ENCODE peak calls at places on chromosomes 2 and 18, in five cellular contexts. P, Z, Y, A and B are unnamed samples.

GRCh38 chr18:9711361-9712129 is 3.4 kb downstream of the RAB31 start:
- DNase-seq in Y (peak), Z (no peak), A (no peak), P (no peak), B (no peak)

GRCh38 chr2:187435078-187435477 is 13.0 kb downstream of the CALCRL start:
- DNase-seq in A (no peak), Z (no peak), Y (no peak), P (no peak), B (peak)

GRCh38 chr2:53460347-53460746 is 307.3 kb upstream of the CHAC2 start:
- DNase-seq in Z (no peak), A (no peak), Y (no peak), P (peak), B (peak)

GRCh38 chr2:222861411-222862067 is 703 bp downstream of the ACSL3 start:
- DNase-seq in P (peak), A (peak), Z (no peak), Y (peak), B (peak)

GRCh38 chr2:38261569-38262513 is 115.2 kb downstream of the ATL2 start:
- DNase-seq in P (no peak), A (no peak), Z (no peak), Y (no peak), B (no peak)

GRCh38 chr18:63562284-63562683 is 20.1 kb downstream of the SERPINB12 start:
- DNase-seq in Z (no peak), A (no peak), P (no peak), Y (no peak), B (no peak)

GRCh38 chr2:166361351-166362153 is 14.2 kb downstream of the SCN9A start:
- DNase-seq in Z (peak), A (no peak), P (no peak), Y (no peak), B (peak)

GRCh38 chr18:34322365-34323289 is 97.9 kb upstream of the NOL4 start:
- DNase-seq in Y (no peak), P (peak), A (no peak), Z (peak), B (peak)

GRCh38 chr2:241073166-241074064 is 28.7 kb downstream of the MTERF4 start:
- DNase-seq in Y (peak), A (no peak), Z (no peak), P (no peak), B (no peak)

GRCh38 chr2:4585057-4585635 is 881.8 kb downstream of the DCDC2C start:
- DNase-seq in Y (no peak), A (no peak), Z (no peak), P (no peak), B (no peak)

GRCh38 chr2:187842978-187843847 is 289.0 kb upstream of the TFPI start:
- DNase-seq in P (no peak), A (no peak), Y (no peak), Z (peak), B (peak)

GRCh38 chr18:8701546-8702118 is 3.7 kb upstream of the MTCL1 start:
- DNase-seq in Z (no peak), P (no peak), A (no peak), Y (peak), B (no peak)

GRCh38 chr2:191032588-191033429 is 18.8 kb upstream of the STAT1 start:
- DNase-seq in P (no peak), Z (no peak), A (no peak), Y (no peak), B (peak)

DNA sequence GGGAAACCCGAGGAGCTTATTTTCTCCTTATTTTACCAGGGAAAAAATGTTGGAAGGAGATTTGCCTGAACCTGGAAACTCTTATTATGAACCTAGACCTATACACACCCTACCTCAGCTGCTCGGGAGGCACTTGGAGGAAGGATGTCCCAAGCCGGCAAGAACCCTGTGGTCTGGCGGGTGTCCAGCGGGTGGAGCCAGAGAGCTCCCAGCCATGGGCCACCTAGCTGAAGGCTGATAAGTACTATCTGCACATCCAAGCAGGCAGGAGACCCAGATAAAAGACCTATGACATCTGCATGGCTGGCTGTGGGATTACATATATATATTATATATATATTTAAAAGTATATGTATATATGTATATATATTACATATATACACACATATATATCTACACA is 1.1 kb upstream of the SLC14A1 start:
- DNase-seq in Z (peak), Y (peak), P (peak), A (peak), B (peak)
- TF ChIP-seq POLR2A in Z (no peak), Y (no peak), P (no peak), A (no peak), B (no peak)

GRCh38 chr2:20212871-20213503 is 11.9 kb downstream of the SDC1 start:
- DNase-seq in Z (no peak), P (peak), A (no peak), Y (no peak), B (no peak)

GRCh38 chr2:20211420-20211819 is 13.5 kb downstream of the SDC1 start:
- DNase-seq in A (no peak), Z (no peak), P (no peak), Y (no peak), B (no peak)

GRCh38 chr2:20211860-20212458 is 13.0 kb downstream of the SDC1 start:
- DNase-seq in A (no peak), P (no peak), Z (no peak), Y (no peak), B (no peak)

GRCh38 chr2:20213651-20214565 is 11.0 kb downstream of the SDC1 start:
- DNase-seq in A (no peak), Z (no peak), P (no peak), Y (no peak), B (no peak)

GRCh38 chr2:20212459-20212870 is 12.5 kb downstream of the SDC1 start:
- DNase-seq in Z (no peak), Y (no peak), P (no peak), A (no peak), B (no peak)
- TF ChIP-seq POLR2A in Z (no peak), Y (no peak), P (no peak), A (no peak), B (no peak)

GRCh38 chr2:221245772-221246171 is 326.3 kb downstream of the EPHA4 start:
- DNase-seq in P (no peak), Z (no peak), Y (no peak), A (no peak), B (no peak)

GRCh38 chr2:221245045-221245444 is 327.1 kb downstream of the EPHA4 start:
- DNase-seq in P (no peak), Y (no peak), A (no peak), Z (no peak), B (no peak)

GRCh38 chr2:221243758-221244157 is 328.3 kb downstream of the EPHA4 start:
- DNase-seq in P (no peak), Y (no peak), A (no peak), Z (no peak), B (no peak)

GRCh38 chr2:221235941-221236340 is 336.2 kb downstream of the EPHA4 start:
- DNase-seq in A (no peak), Z (no peak), P (no peak), Y (no peak), B (no peak)

DNA sequence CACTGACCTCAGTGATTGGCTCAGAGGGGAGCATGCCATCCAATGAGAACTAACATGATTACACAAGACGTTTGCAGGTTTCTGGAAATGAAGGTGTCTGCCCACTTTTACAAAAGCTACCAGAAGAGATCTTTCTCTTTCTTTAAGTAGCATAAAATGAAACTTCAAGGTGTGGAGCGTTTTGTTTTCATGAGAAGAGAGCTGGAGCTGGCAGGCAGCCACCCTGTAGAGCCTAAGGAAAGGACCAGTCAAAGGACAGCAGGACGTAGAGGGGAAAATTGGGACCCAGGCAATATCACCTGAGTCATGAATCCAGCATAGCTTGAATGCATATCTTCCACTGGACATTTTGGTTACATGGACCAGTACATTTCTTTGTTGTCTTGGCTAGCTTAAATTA is 331.0 kb downstream of the EPHA4 start:
- DNase-seq in Z (no peak), Y (no peak), P (no peak), A (no peak), B (no peak)
- TF ChIP-seq POLR2A in Z (no peak), Y (no peak), P (no peak), A (no peak), B (no peak)

DNA sequence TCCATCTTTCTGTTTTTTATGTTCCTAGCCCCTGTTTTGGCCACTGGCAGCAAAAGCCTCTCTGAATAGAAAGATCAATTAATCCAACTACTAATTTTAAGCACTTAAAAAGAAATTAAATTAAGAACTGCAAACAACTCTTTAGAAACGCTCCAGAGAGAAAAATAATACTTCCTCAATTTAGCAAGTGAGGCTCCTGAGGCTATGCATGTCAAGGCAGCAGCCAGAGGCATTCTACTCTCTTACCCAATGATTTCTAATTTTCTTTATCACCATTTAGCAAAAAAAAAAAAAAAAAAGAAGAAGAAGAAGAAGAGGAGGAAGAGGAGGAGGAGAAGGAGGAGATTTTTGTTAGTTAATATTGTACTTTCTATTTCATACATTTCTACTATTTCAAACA is 68.5 kb downstream of the TMEM237 start:
- DNase-seq in Y (no peak), A (no peak), Z (no peak), P (no peak), B (no peak)
- TF ChIP-seq POLR2A in Y (no peak), A (no peak), Z (no peak), P (no peak), B (no peak)

GRCh38 chr2:11743846-11744553 is 2.4 kb upstream of the LPIN1 start:
- DNase-seq in A (peak), P (peak), Y (peak), Z (peak), B (peak)
- TF ChIP-seq POLR2A in A (no peak), P (peak), Y (no peak), Z (no peak), B (peak)

DNA sequence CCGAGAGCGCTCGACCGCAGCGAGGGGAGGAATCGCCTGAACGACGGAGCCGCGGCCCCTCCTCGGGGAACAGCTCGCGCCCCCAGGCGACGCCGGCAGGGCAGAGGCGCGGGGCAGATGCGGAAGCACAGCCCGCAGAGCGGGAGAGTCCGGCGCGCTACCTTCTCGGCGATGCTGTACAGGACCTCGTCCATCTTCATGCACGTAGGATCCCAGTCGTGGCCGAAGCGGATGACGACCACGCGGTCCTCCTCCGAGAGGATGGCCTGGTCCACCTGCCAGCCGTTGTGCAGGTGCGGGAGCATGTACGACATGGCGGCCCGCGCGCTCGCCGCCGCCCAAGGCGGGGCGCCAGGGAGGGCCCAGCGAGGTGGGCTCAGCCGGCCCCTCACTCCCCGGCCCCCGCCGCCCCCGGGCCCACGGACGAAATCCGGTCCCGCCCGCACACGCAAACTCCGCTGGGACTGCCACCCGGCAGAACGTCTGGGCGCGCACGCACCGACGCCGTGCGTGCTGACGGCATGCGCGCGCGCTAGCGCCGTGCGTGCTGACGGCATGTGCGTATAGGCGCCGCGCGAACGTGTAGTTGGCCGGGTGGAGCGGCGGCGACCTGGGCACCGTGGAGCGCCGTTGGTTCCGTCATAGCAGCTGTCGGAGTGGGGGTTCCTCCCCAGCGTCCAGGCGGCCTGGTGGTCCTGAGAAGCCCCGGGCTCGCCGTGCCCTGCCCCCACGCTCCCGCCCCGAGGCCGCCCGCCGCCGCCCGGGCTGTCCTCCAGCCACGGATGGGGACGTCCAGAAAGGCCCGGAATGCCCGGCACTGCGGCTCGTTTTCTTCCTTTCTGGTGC is at the start of gene TXNL4A:
- DNase-seq in P (peak), A (peak), Y (peak), Z (no peak), B (peak)
- TF ChIP-seq POLR2A in P (peak), A (peak), Y (peak), Z (peak), B (peak)

GRCh38 chr2:19846567-19846966 is 55.2 kb downstream of the TTC32 start:
- DNase-seq in Z (no peak), P (no peak), A (no peak), Y (no peak), B (no peak)
- TF ChIP-seq POLR2A in Z (no peak), P (no peak), A (no peak), Y (no peak), B (no peak)

DNA sequence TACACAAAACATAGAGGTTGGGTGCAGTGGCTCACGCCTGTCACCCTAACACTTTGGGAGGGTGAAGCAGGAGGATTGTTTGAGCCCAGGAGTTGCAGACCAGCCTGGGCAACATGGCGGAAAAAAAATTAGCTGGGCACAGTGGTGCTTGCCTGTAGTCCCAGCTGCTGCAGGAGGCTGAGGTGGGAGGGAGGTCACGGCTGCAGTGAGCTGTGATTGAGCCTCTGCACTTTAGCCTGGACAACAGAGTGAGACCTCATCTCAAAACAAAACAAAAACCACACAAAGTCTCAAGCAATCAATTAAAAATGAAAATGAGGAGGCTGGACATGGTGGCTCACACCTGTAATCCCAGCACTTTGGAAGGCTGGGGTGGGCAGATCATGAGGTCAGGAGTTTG is 4.9 kb downstream of the NOP58 start:
- DNase-seq in P (no peak), Y (no peak), A (no peak), Z (no peak), B (peak)
- TF ChIP-seq POLR2A in P (no peak), Y (no peak), A (no peak), Z (no peak), B (no peak)

GRCh38 chr2:26336719-26337118 is 9.2 kb upstream of the SELENOI start:
- DNase-seq in A (no peak), Y (no peak), P (no peak), Z (no peak), B (no peak)
- TF ChIP-seq POLR2A in A (no peak), Y (no peak), P (no peak), Z (no peak), B (no peak)